ENCODE peak calls at places on chromosomes 11 and 22, in eight cellular contexts. One of them, this sample, is unnamed.

GRCh38 chr11:19193916-19194315 is 7.9 kb downstream of the CSRP3 start:
- DNase-seq in anterior cingulate cortex: no peak
- DNase-seq in NCI-H1694: no peak
- DNase-seq in NCI-H1092: no peak
- DNase-seq in stimulated activated CD4-positive, alpha-beta T cell treated with anti-CD3 and anti-CD28 coated beads, Interleukin-1b, Interleukin-23, amount 100 ng/mL, for 48 hours: no peak
- DNase-seq in fibroblast of the aortic adventitia: no peak
- DNase-seq in posterior vena cava: no peak
- DNase-seq in nucleus accumbens: no peak
- DNase-seq in this sample: no peak

GRCh38 chr22:39343259-39344045 is 6.3 kb upstream of the SYNGR1 start:
- DNase-seq in anterior cingulate cortex: peak; percentile 31
- DNase-seq in NCI-H1694: peak; percentile 61
- DNase-seq in NCI-H1092: no peak
- DNase-seq in stimulated activated CD4-positive, alpha-beta T cell treated with anti-CD3 and anti-CD28 coated beads, Interleukin-1b, Interleukin-23, amount 100 ng/mL, for 48 hours: peak; percentile 41
- DNase-seq in fibroblast of the aortic adventitia: peak; percentile 69
- DNase-seq in posterior vena cava: no peak
- DNase-seq in nucleus accumbens: peak; percentile 75
- DNase-seq in this sample: peak; percentile 41

GRCh38 chr11:111446404-111447152 is 65.6 kb downstream of the BTG4 start:
- DNase-seq in anterior cingulate cortex: peak; percentile 39
- DNase-seq in NCI-H1694: peak; percentile 33
- DNase-seq in NCI-H1092: peak; percentile 87
- DNase-seq in stimulated activated CD4-positive, alpha-beta T cell treated with anti-CD3 and anti-CD28 coated beads, Interleukin-1b, Interleukin-23, amount 100 ng/mL, for 48 hours: peak; percentile 80
- DNase-seq in fibroblast of the aortic adventitia: peak; percentile 92
- DNase-seq in posterior vena cava: peak; percentile 91
- DNase-seq in nucleus accumbens: peak; percentile 82
- DNase-seq in this sample: peak; percentile 88

GRCh38 chr22:17918840-17919239 is 105.5 kb downstream of the MICAL3 start:
- DNase-seq in anterior cingulate cortex: no peak
- DNase-seq in NCI-H1694: no peak
- DNase-seq in NCI-H1092: no peak
- DNase-seq in stimulated activated CD4-positive, alpha-beta T cell treated with anti-CD3 and anti-CD28 coated beads, Interleukin-1b, Interleukin-23, amount 100 ng/mL, for 48 hours: no peak
- DNase-seq in fibroblast of the aortic adventitia: no peak
- DNase-seq in posterior vena cava: no peak
- DNase-seq in nucleus accumbens: no peak
- DNase-seq in this sample: no peak

GRCh38 chr11:122505304-122506006 is 150.1 kb upstream of the UBASH3B start:
- DNase-seq in anterior cingulate cortex: peak; percentile 64
- DNase-seq in NCI-H1694: peak; percentile 1
- DNase-seq in NCI-H1092: peak; percentile 79
- DNase-seq in stimulated activated CD4-positive, alpha-beta T cell treated with anti-CD3 and anti-CD28 coated beads, Interleukin-1b, Interleukin-23, amount 100 ng/mL, for 48 hours: peak; percentile 47
- DNase-seq in fibroblast of the aortic adventitia: peak; percentile 99
- DNase-seq in posterior vena cava: peak; percentile 94
- DNase-seq in nucleus accumbens: peak; percentile 83
- DNase-seq in this sample: peak; percentile 80

GRCh38 chr11:95322546-95322945 is 91.5 kb upstream of the SESN3 start:
- DNase-seq in anterior cingulate cortex: no peak
- DNase-seq in NCI-H1694: no peak
- DNase-seq in NCI-H1092: no peak
- DNase-seq in stimulated activated CD4-positive, alpha-beta T cell treated with anti-CD3 and anti-CD28 coated beads, Interleukin-1b, Interleukin-23, amount 100 ng/mL, for 48 hours: no peak
- DNase-seq in fibroblast of the aortic adventitia: peak; percentile 77
- DNase-seq in posterior vena cava: no peak
- DNase-seq in nucleus accumbens: no peak
- DNase-seq in this sample: no peak

GRCh38 chr22:41057076-41057475 is 35.3 kb upstream of the EP300 start:
- DNase-seq in anterior cingulate cortex: no peak
- DNase-seq in NCI-H1694: no peak
- DNase-seq in NCI-H1092: no peak
- DNase-seq in stimulated activated CD4-positive, alpha-beta T cell treated with anti-CD3 and anti-CD28 coated beads, Interleukin-1b, Interleukin-23, amount 100 ng/mL, for 48 hours: no peak
- DNase-seq in fibroblast of the aortic adventitia: no peak
- DNase-seq in posterior vena cava: no peak
- DNase-seq in nucleus accumbens: no peak
- DNase-seq in this sample: no peak

GRCh38 chr11:36409152-36409713 is 100.8 kb downstream of the TRAF6 start:
- DNase-seq in anterior cingulate cortex: no peak
- DNase-seq in NCI-H1694: no peak
- DNase-seq in NCI-H1092: no peak
- DNase-seq in stimulated activated CD4-positive, alpha-beta T cell treated with anti-CD3 and anti-CD28 coated beads, Interleukin-1b, Interleukin-23, amount 100 ng/mL, for 48 hours: peak; percentile 47
- DNase-seq in fibroblast of the aortic adventitia: peak; percentile 33
- DNase-seq in posterior vena cava: no peak
- DNase-seq in nucleus accumbens: no peak
- DNase-seq in this sample: no peak

GRCh38 chr22:46102159-46102558 is 48.2 kb upstream of the PPARA start:
- DNase-seq in anterior cingulate cortex: no peak
- DNase-seq in NCI-H1694: no peak
- DNase-seq in NCI-H1092: no peak
- DNase-seq in stimulated activated CD4-positive, alpha-beta T cell treated with anti-CD3 and anti-CD28 coated beads, Interleukin-1b, Interleukin-23, amount 100 ng/mL, for 48 hours: no peak
- DNase-seq in fibroblast of the aortic adventitia: no peak
- DNase-seq in posterior vena cava: no peak
- DNase-seq in nucleus accumbens: no peak
- DNase-seq in this sample: no peak

GRCh38 chr11:12397953-12398352 is 20.6 kb downstream of the PARVA start:
- DNase-seq in anterior cingulate cortex: no peak
- DNase-seq in NCI-H1694: no peak
- DNase-seq in NCI-H1092: no peak
- DNase-seq in stimulated activated CD4-positive, alpha-beta T cell treated with anti-CD3 and anti-CD28 coated beads, Interleukin-1b, Interleukin-23, amount 100 ng/mL, for 48 hours: no peak
- DNase-seq in fibroblast of the aortic adventitia: peak; percentile 95
- DNase-seq in posterior vena cava: no peak
- DNase-seq in nucleus accumbens: no peak
- DNase-seq in this sample: peak; percentile 20

GRCh38 chr11:62647609-62648005 is 1.2 kb upstream of the GANAB start:
- DNase-seq in anterior cingulate cortex: no peak
- DNase-seq in NCI-H1694: no peak
- DNase-seq in NCI-H1092: no peak
- DNase-seq in stimulated activated CD4-positive, alpha-beta T cell treated with anti-CD3 and anti-CD28 coated beads, Interleukin-1b, Interleukin-23, amount 100 ng/mL, for 48 hours: no peak
- DNase-seq in fibroblast of the aortic adventitia: no peak
- DNase-seq in posterior vena cava: no peak
- DNase-seq in nucleus accumbens: no peak
- DNase-seq in this sample: no peak

GRCh38 chr11:1302461-1303073 is 6.9 kb downstream of the TOLLIP start:
- DNase-seq in anterior cingulate cortex: no peak
- DNase-seq in NCI-H1694: no peak
- DNase-seq in NCI-H1092: no peak
- DNase-seq in stimulated activated CD4-positive, alpha-beta T cell treated with anti-CD3 and anti-CD28 coated beads, Interleukin-1b, Interleukin-23, amount 100 ng/mL, for 48 hours: no peak
- DNase-seq in fibroblast of the aortic adventitia: no peak
- DNase-seq in posterior vena cava: peak; percentile 47
- DNase-seq in nucleus accumbens: no peak
- DNase-seq in this sample: no peak

GRCh38 chr11:133992121-133992520 is 35.4 kb upstream of the IGSF9B start:
- DNase-seq in anterior cingulate cortex: no peak
- DNase-seq in NCI-H1694: no peak
- DNase-seq in NCI-H1092: no peak
- DNase-seq in stimulated activated CD4-positive, alpha-beta T cell treated with anti-CD3 and anti-CD28 coated beads, Interleukin-1b, Interleukin-23, amount 100 ng/mL, for 48 hours: no peak
- DNase-seq in fibroblast of the aortic adventitia: no peak
- DNase-seq in posterior vena cava: no peak
- DNase-seq in nucleus accumbens: no peak
- DNase-seq in this sample: no peak

This sample was measured in RWPE1.